ENCODE peak calls at places on chromosomes 16 and 17, in four cellular contexts. X, B, L and K are unnamed samples.
A peak's percentile ranks its signal among the peaks of the same experiment; 100 is the strongest.

GRCh38 chr17:49230636-49231562 is at the start of gene PHOSPHO1:
- DNase-seq in X (peak; percentile 94), B (peak; percentile 56), L (peak; percentile 97), K (peak; percentile 37)

GRCh38 chr16:75099738-75100615 is 16.6 kb downstream of the LDHD start:
- DNase-seq in X (peak; percentile 88), B (no peak), L (no peak), K (no peak)

GRCh38 chr17:17849863-17850373 is 13.1 kb upstream of the SREBF1 start:
- DNase-seq in X (peak; percentile 93), B (peak; percentile 30), L (peak; percentile 74), K (peak; percentile 32)

GRCh38 chr16:28258571-28258970 is 33.8 kb upstream of the SBK1 start:
- DNase-seq in X (peak; percentile 40), B (peak; percentile 8), L (no peak), K (no peak)

GRCh38 chr16:85052536-85052935 is 24.9 kb downstream of the KIAA0513 start:
- DNase-seq in X (no peak), B (peak; percentile 13), L (no peak), K (no peak)

GRCh38 chr16:69107311-69107962 is 2.0 kb downstream of the HAS3 start:
- DNase-seq in X (peak; percentile 44), B (no peak), L (no peak), K (no peak)

GRCh38 chr16:69479806-69480205 is 55.4 kb downstream of the CYB5B start:
- DNase-seq in X (no peak), B (no peak), L (no peak), K (no peak)

GRCh38 chr17:14604920-14605599 is 304.2 kb downstream of the HS3ST3B1 start:
- DNase-seq in X (no peak), B (no peak), L (no peak), K (no peak)

GRCh38 chr17:42472709-42473521 is 14.2 kb downstream of the ATP6V0A1 start:
- DNase-seq in X (no peak), B (peak; percentile 86), L (no peak), K (no peak)

DNA sequence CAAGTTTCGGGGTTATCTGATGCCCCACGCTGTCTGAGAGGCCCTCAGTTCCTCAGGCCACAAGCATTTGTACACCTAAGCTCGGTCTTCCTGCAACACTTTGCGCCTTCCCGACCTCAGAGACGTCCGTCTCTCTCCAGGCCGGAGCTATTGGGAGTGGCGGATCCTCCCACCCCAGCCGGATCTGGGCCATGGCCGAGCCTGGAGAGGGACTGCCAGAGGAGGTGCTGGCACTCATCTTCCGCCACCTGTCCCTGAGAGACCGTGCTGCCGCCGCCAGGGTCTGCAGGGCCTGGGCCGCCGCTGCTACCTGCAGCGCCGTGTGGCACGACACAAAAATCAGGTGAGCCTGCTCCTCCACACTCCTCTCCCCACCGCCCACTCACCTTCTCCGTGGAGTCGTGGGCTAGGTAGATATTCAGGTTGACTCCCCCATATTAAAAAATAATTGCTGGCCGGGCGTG is 1.9 kb downstream of the FBXL8 start:
- DNase-seq in X (no peak), B (no peak), L (no peak), K (no peak)
- TF ChIP-seq EZH2 in X (no peak), B (peak; percentile 35), L (no peak), K (no peak)

GRCh38 chr17:31078290-31078689 is 16.5 kb upstream of the NF1 start:
- DNase-seq in X (no peak), B (no peak), L (peak; percentile 16), K (no peak)

GRCh38 chr17:31079731-31080130 is 15.0 kb upstream of the NF1 start:
- DNase-seq in X (no peak), B (no peak), L (no peak), K (no peak)

GRCh38 chr17:31072186-31072585 is 22.6 kb upstream of the NF1 start:
- DNase-seq in X (peak; percentile 73), B (no peak), L (no peak), K (peak; percentile 42)

GRCh38 chr17:31073411-31073810 is 21.4 kb upstream of the NF1 start:
- DNase-seq in X (no peak), B (no peak), L (no peak), K (no peak)

DNA sequence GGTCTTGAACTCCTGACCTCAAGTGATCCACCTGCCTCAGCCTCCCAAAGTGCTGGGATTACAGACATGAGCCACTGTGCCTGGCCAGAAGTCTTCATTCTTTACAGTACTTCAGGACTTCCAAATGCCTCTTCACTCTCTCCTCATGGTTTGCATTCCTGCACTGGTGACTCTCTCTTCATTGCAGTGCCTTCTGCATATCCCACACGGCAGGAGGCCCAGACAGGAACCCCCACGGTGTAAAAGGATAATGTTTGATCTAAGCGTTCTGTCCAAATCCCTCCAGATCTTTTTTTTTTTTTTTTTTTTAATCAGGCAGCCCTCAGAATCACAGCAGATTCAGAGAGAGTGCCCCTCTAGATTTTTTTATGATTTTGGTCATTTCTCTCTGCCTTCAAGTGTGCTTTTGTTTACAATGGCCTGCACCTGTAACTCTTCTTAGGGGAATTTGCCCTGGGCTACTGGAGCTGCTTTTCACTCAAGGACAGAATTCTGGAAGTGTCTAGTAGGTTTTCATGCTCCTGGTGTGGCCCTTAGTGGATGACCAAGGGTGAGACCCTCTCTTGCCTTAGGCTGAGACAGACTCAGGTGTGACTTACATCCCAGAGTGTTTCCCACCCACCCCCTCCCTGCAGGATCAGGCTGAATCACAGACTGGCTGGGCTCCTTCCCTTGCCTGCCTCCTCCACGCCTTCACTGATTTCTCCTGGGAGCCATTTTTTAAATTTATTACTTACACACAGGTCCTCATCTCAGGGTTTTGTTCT is 19.8 kb upstream of the NF1 start:
- DNase-seq in X (peak; percentile 73), B (peak; percentile 73), L (no peak), K (no peak)
- TF ChIP-seq EZH2 in X (no peak), B (no peak), L (no peak), K (no peak)

GRCh38 chr16:24966599-24966998 is 48.6 kb downstream of the ARHGAP17 start:
- DNase-seq in X (no peak), B (no peak), L (no peak), K (no peak)
- TF ChIP-seq EZH2 in X (no peak), B (no peak), L (no peak), K (no peak)

GRCh38 chr16:30901201-30902069 is 5.0 kb downstream of the CTF1 start:
- DNase-seq in X (no peak), B (no peak), L (no peak), K (no peak)
- TF ChIP-seq EZH2 in X (no peak), B (no peak), L (no peak), K (no peak)

DNA sequence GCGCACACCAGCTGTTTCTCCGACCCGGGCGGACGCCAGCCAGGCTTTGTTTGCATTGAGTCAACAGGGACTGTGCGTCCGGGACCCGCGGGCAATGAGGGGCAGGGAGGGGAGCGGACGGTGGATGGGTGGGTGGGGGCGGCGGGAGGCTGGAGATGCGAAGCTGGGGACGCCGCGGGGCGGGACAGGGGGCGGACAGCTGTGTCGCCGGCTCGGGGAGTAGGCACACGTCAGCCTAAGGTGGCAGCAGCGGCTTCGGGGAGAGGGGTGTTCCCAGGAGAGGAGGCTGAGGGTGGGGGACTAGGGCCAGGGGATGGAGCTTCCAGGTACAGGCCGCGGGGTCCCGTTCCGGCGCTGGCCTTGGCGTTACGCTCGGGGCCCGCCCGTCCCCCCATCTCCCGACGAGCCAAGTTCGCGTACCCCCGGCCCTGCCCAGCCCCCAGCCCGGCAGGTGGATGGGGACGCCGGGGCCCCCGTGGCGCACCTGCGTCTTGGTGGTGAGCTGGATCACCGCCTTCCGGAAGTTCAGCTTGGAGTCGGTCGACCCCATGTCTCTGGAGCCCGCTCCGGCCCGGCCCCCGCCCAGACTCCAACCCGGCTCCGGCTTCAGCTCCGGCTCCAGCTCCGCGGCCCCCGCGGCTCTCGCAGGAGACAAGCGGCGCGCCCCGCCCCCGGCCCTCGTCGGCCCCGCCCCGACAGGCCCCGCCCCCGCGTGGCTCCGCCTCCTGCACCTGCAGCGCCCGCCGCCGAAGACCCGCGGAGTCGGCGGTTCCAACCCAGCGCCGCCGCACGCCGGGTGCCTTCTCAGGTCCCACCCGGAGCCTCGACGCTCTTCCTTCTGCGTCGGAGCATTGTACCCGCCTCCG is at the start of gene HID1:
- DNase-seq in X (peak; percentile 71), B (no peak), L (peak; percentile 95), K (no peak)
- TF ChIP-seq EZH2 in X (no peak), B (peak; percentile 59), L (no peak), K (no peak)

GRCh38 chr16:4988647-4989046 is 30.5 kb downstream of the SEC14L5 start:
- DNase-seq in X (no peak), B (no peak), L (peak; percentile 8), K (no peak)

GRCh38 chr16:4989391-4990006 is 31.4 kb downstream of the SEC14L5 start:
- DNase-seq in X (no peak), B (no peak), L (peak; percentile 38), K (no peak)

GRCh38 chr16:4987580-4988374 is 29.6 kb downstream of the SEC14L5 start:
- DNase-seq in X (no peak), B (no peak), L (peak; percentile 43), K (no peak)

GRCh38 chr16:4984174-4985000 is 26.3 kb downstream of the SEC14L5 start:
- DNase-seq in X (no peak), B (no peak), L (no peak), K (no peak)

GRCh38 chr16:4987250-4987579 is 29.1 kb downstream of the SEC14L5 start:
- DNase-seq in X (no peak), B (no peak), L (no peak), K (no peak)
- TF ChIP-seq EZH2 in X (no peak), B (no peak), L (no peak), K (no peak)